ENCODE peak calls at places on chromosomes 3 and 15, in seven cellular contexts. U is K562, X is H1, V is HCT116, I is SK-N-SH, W is HepG2, S is GM12878. Q is an unnamed sample.

GRCh38 chr3:127690106-127690505 is 17.4 kb downstream of the ABTB1 start:
- DNase-seq in U (no peak), X (no peak), V (no peak), I (no peak), W (peak), S (no peak), Q (no peak)

GRCh38 chr15:28091313-28091712 is 7.8 kb downstream of the OCA2 start:
- DNase-seq in U (no peak), X (no peak), V (no peak), I (no peak), W (no peak), S (no peak), Q (no peak)

GRCh38 chr15:29242466-29243242 is 27.0 kb downstream of the NSMCE3 start:
- DNase-seq in U (no peak), X (no peak), V (no peak), I (no peak), W (no peak), S (no peak), Q (no peak)

GRCh38 chr3:183224581-183224980 is 28.5 kb upstream of the B3GNT5 start:
- DNase-seq in U (no peak), X (no peak), V (no peak), I (no peak), W (no peak), S (no peak), Q (no peak)

GRCh38 chr3:55725681-55726500 is 238.8 kb upstream of the WNT5A start:
- DNase-seq in U (no peak), X (no peak), V (no peak), I (no peak), W (no peak), S (no peak), Q (no peak)

GRCh38 chr3:127035672-127036071 is 52.8 kb downstream of the PLXNA1 start:
- DNase-seq in U (no peak), X (no peak), V (peak), I (no peak), W (no peak), S (no peak), Q (no peak)

GRCh38 chr15:23645379-23646164 is 2.1 kb downstream of the MAGEL2 start:
- DNase-seq in U (peak), X (no peak), V (no peak), I (peak), W (peak), S (no peak), Q (peak)

GRCh38 chr3:56879453-56880224 is 77.9 kb upstream of the ARHGEF3 start:
- DNase-seq in U (no peak), X (no peak), V (no peak), I (no peak), W (no peak), S (no peak), Q (no peak)

GRCh38 chr15:52673312-52673711 is 5.9 kb downstream of the ATOSA start:
- DNase-seq in U (no peak), X (no peak), V (no peak), I (no peak), W (no peak), S (no peak), Q (no peak)
- TF ChIP-seq JUND in U (no peak), X (no peak), V (no peak), I (no peak), W (no peak), S (no peak), Q (no peak)

GRCh38 chr15:51311510-51311909 is 26.9 kb downstream of the CYP19A1 start:
- DNase-seq in U (no peak), X (no peak), V (no peak), I (no peak), W (peak), S (no peak), Q (no peak)

GRCh38 chr15:51307811-51308210 is 30.6 kb downstream of the CYP19A1 start:
- DNase-seq in U (no peak), X (no peak), V (no peak), I (no peak), W (no peak), S (no peak), Q (no peak)

GRCh38 chr15:51310064-51310463 is 28.3 kb downstream of the CYP19A1 start:
- DNase-seq in U (no peak), X (no peak), V (no peak), I (no peak), W (no peak), S (no peak), Q (no peak)

GRCh38 chr15:51303462-51303861 is 34.9 kb downstream of the CYP19A1 start:
- DNase-seq in U (no peak), X (no peak), V (no peak), I (no peak), W (no peak), S (peak), Q (no peak)

GRCh38 chr15:51307325-51307724 is 31.1 kb downstream of the CYP19A1 start:
- DNase-seq in U (no peak), X (no peak), V (no peak), I (no peak), W (no peak), S (no peak), Q (no peak)
- TF ChIP-seq JUND in U (no peak), X (no peak), V (no peak), I (no peak), W (no peak), S (no peak), Q (no peak)

DNA sequence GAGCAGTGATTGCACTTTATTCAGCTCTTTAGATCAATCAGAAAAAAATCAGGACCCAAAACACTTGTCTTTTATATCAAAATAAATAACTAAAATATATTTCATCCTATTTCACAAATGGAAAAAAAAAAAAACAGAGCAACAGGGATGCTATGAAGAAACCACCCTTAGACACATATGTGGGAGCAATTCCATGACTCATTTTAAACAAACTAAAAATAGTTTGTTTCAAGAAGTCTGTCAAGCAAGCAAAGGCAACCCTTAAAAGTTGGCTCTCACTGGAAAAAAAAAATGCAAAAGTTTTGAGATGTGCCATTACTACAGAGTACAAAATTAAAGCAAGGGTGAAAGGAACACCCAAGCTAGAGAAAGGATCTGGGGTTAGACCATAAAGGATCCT is 5.7 kb downstream of the ATP13A3 start:
- DNase-seq in U (no peak), X (no peak), V (no peak), I (no peak), W (no peak), S (no peak), Q (no peak)
- TF ChIP-seq JUND in U (peak), X (no peak), V (no peak), I (peak), W (no peak), S (no peak), Q (no peak)

GRCh38 chr15:93143186-93143585 is 54.2 kb upstream of the RGMA start:
- DNase-seq in U (no peak), X (no peak), V (no peak), I (no peak), W (no peak), S (no peak), Q (no peak)

GRCh38 chr15:93150910-93151309 is 61.9 kb upstream of the RGMA start:
- DNase-seq in U (no peak), X (no peak), V (no peak), I (no peak), W (no peak), S (no peak), Q (no peak)

GRCh38 chr15:93144477-93145270 is 55.7 kb upstream of the RGMA start:
- DNase-seq in U (no peak), X (no peak), V (no peak), I (no peak), W (no peak), S (no peak), Q (no peak)

GRCh38 chr15:93146196-93146595 is 57.2 kb upstream of the RGMA start:
- DNase-seq in U (no peak), X (no peak), V (no peak), I (no peak), W (no peak), S (no peak), Q (no peak)

GRCh38 chr15:93146601-93147000 is 57.6 kb upstream of the RGMA start:
- DNase-seq in U (no peak), X (no peak), V (no peak), I (no peak), W (no peak), S (no peak), Q (no peak)
- TF ChIP-seq JUND in U (no peak), X (no peak), V (no peak), I (no peak), W (no peak), S (no peak), Q (no peak)

DNA sequence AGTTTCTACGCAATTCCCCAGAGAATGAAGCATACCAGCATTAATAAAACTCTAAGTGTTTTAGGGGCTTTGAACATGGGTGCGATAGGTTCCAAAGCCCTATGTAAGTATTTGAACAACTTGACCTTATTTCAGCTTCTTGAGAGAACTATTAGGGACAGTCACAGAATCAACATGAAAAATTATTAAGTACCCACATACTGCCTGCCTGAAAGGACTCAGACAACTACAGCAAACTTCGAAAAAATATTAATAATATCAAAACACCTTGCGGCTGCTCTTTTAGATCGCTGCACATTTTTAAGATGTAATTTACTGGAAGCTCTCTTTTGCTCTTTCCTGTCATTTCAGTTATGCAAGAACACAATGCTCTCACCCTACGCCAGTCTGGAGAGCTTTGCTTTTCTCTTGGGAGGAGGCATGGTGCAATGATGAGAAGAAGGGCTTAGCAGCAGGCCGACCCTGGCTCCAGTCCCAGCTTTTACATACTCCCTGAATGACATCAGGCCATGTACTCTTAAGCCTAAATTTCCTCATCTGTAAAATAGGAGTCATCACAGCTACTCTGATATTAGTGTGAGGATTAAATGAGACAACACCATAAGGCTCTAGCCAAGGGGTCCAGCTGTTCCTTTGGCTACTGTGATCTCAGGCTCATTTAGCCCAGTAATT is 640.7 kb downstream of the FHIT start:
- DNase-seq in U (no peak), X (no peak), V (no peak), I (no peak), W (no peak), S (no peak), Q (no peak)
- TF ChIP-seq JUND in U (no peak), X (no peak), V (no peak), I (no peak), W (no peak), S (no peak), Q (no peak)

GRCh38 chr15:90001683-90002427 is 731 bp downstream of the ZNF710 start:
- DNase-seq in U (peak), X (no peak), V (no peak), I (peak), W (peak), S (no peak), Q (peak)
- TF ChIP-seq JUND in U (no peak), X (no peak), V (no peak), I (no peak), W (no peak), S (no peak), Q (no peak)

GRCh38 chr15:73708691-73709090 is 24.5 kb downstream of the CD276 start:
- DNase-seq in U (no peak), X (no peak), V (no peak), I (no peak), W (no peak), S (no peak), Q (no peak)

GRCh38 chr15:73709671-73710070 is 25.5 kb downstream of the CD276 start:
- DNase-seq in U (no peak), X (no peak), V (no peak), I (no peak), W (no peak), S (no peak), Q (peak)

GRCh38 chr15:73700041-73700842 is 16.1 kb downstream of the CD276 start:
- DNase-seq in U (peak), X (no peak), V (peak), I (peak), W (peak), S (peak), Q (peak)

GRCh38 chr15:73709241-73709640 is 25.1 kb downstream of the CD276 start:
- DNase-seq in U (no peak), X (no peak), V (no peak), I (no peak), W (no peak), S (no peak), Q (no peak)

DNA sequence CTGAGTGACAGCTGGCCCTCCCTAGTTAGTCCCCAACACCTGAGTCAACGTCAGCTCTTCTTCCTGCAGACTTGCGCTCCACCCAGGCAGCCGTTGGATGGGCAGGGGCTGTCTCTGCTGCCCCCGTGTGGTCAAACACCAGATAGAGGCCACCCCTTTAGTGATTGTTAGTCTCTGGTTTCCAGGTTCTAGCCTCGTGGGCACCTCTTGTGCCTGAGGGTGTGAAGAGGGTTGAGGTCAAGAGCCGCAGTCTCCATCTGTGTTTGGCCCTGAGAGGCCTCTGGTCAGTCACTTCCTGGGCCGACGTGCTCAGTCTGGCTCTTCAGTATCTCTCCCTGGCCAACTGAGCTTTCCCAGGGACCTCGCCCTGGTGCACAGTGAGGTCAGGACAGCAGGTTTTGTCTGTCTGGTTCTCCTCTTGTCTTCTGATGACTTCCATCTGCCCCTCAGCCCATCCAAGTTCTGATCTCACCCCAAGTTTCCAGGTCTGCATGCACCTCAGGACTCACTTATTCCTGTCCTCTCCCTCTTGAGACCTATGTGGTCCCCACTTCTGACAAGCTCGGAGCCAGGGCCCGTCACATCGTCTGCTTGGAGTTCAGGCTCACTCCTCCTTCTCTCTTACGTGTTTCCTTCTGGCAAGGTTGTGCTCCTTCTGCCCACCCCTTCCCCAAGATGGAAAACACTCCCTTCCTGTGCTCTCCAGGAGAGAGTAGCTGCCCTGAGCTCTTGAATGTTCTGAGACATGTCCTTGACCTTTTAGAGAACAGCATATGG is 20.9 kb downstream of the CD276 start:
- DNase-seq in U (peak), X (peak), V (no peak), I (peak), W (peak), S (no peak), Q (peak)
- TF ChIP-seq JUND in U (no peak), X (no peak), V (no peak), I (no peak), W (no peak), S (no peak), Q (no peak)

GRCh38 chr15:77001351-77001750 is 6.4 kb downstream of the PSTPIP1 start:
- DNase-seq in U (no peak), X (no peak), V (no peak), I (no peak), W (no peak), S (no peak), Q (no peak)

GRCh38 chr15:77001966-77002365 is 7.0 kb downstream of the PSTPIP1 start:
- DNase-seq in U (no peak), X (no peak), V (no peak), I (no peak), W (no peak), S (no peak), Q (no peak)

GRCh38 chr15:77002954-77003912 is 8.3 kb downstream of the PSTPIP1 start:
- DNase-seq in U (no peak), X (no peak), V (no peak), I (no peak), W (no peak), S (peak), Q (no peak)

GRCh38 chr15:77004189-77004588 is 9.3 kb downstream of the PSTPIP1 start:
- DNase-seq in U (no peak), X (no peak), V (no peak), I (no peak), W (no peak), S (no peak), Q (no peak)

DNA sequence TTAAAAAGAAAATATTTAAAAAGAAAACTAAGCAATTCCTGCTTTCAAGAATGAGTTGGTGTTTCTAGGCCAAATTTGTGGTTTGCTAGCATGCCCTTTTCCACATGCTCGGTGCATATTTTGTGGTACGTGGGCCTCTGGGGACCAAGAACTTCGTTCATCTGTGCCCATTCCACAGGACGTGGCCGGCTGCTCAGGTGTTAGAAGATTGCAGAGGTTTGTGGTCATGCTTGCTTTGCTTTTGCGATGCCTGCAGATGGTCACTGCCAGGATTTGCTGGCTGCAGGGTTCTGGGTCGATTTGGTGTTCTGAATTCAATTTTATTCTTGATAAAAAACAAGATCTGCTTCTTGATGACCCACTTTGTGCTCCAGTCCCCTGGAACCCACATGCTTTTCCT is 7.5 kb downstream of the PSTPIP1 start:
- DNase-seq in U (no peak), X (no peak), V (no peak), I (no peak), W (no peak), S (no peak), Q (no peak)
- TF ChIP-seq JUND in U (no peak), X (no peak), V (no peak), I (no peak), W (no peak), S (no peak), Q (no peak)

GRCh38 chr3:113844622-113845222 is 6.1 kb downstream of the GRAMD1C start:
- DNase-seq in U (peak), X (no peak), V (no peak), I (peak), W (peak), S (no peak), Q (peak)
- TF ChIP-seq JUND in U (no peak), X (no peak), V (no peak), I (no peak), W (no peak), S (no peak), Q (no peak)

Q was measured in T47D.